ENCODE peak calls at places on chromosomes 11 and 22, in eight cellular contexts. One of them, this sample, is unnamed.

GRCh38 chr11:11977206-11977938 is 31.1 kb downstream of the DKK3 start:
- DNase-seq in NCI-H345: no peak
- DNase-seq in sciatic nerve: no peak
- DNase-seq in ACHN: peak; percentile 90
- DNase-seq in substantia nigra: no peak
- DNase-seq in lower lobe of right lung: no peak
- DNase-seq in lung microvascular endothelial cell: peak; percentile 95
- DNase-seq in SK-N-SH: no peak
- DNase-seq in this sample: no peak

GRCh38 chr11:78659326-78660319 is 85.0 kb upstream of the NARS2 start:
- DNase-seq in NCI-H345: peak; percentile 53
- DNase-seq in sciatic nerve: no peak
- DNase-seq in ACHN: no peak
- DNase-seq in substantia nigra: no peak
- DNase-seq in lower lobe of right lung: no peak
- DNase-seq in lung microvascular endothelial cell: no peak
- DNase-seq in SK-N-SH: no peak
- DNase-seq in this sample: no peak

GRCh38 chr22:21699643-21700042 is 33.8 kb downstream of the PPIL2 start:
- DNase-seq in NCI-H345: no peak
- DNase-seq in sciatic nerve: no peak
- DNase-seq in ACHN: no peak
- DNase-seq in substantia nigra: no peak
- DNase-seq in lower lobe of right lung: no peak
- DNase-seq in lung microvascular endothelial cell: no peak
- DNase-seq in SK-N-SH: no peak
- DNase-seq in this sample: no peak

GRCh38 chr22:41197046-41197807 is 7.9 kb upstream of the L3MBTL2 start:
- DNase-seq in NCI-H345: peak; percentile 74
- DNase-seq in sciatic nerve: peak; percentile 92
- DNase-seq in ACHN: peak; percentile 69
- DNase-seq in substantia nigra: peak; percentile 86
- DNase-seq in lower lobe of right lung: peak; percentile 89
- DNase-seq in lung microvascular endothelial cell: peak; percentile 62
- DNase-seq in SK-N-SH: peak; percentile 92
- DNase-seq in this sample: peak; percentile 61

GRCh38 chr22:44091021-44091721 is 67.1 kb downstream of the PARVB start:
- DNase-seq in NCI-H345: no peak
- DNase-seq in sciatic nerve: no peak
- DNase-seq in ACHN: peak; percentile 38
- DNase-seq in substantia nigra: no peak
- DNase-seq in lower lobe of right lung: no peak
- DNase-seq in lung microvascular endothelial cell: no peak
- DNase-seq in SK-N-SH: peak; percentile 59
- DNase-seq in this sample: no peak

GRCh38 chr22:35313311-35314121 is 13.8 kb downstream of the TOM1 start:
- DNase-seq in NCI-H345: no peak
- DNase-seq in sciatic nerve: no peak
- DNase-seq in ACHN: peak; percentile 85
- DNase-seq in substantia nigra: no peak
- DNase-seq in lower lobe of right lung: no peak
- DNase-seq in lung microvascular endothelial cell: peak; percentile 96
- DNase-seq in SK-N-SH: no peak
- DNase-seq in this sample: no peak

GRCh38 chr22:28547132-28547842 is 132.4 kb downstream of the TTC28 start:
- DNase-seq in NCI-H345: no peak
- DNase-seq in sciatic nerve: no peak
- DNase-seq in ACHN: no peak
- DNase-seq in substantia nigra: no peak
- DNase-seq in lower lobe of right lung: no peak
- DNase-seq in lung microvascular endothelial cell: peak; percentile 5
- DNase-seq in SK-N-SH: no peak
- DNase-seq in this sample: no peak

GRCh38 chr11:24163146-24163545 is 333.7 kb upstream of the LUZP2 start:
- DNase-seq in NCI-H345: no peak
- DNase-seq in sciatic nerve: no peak
- DNase-seq in ACHN: no peak
- DNase-seq in substantia nigra: no peak
- DNase-seq in lower lobe of right lung: no peak
- DNase-seq in lung microvascular endothelial cell: no peak
- DNase-seq in SK-N-SH: no peak
- DNase-seq in this sample: no peak

GRCh38 chr11:62592216-62592815 is 993 bp upstream of the TUT1 start:
- DNase-seq in NCI-H345: no peak
- DNase-seq in sciatic nerve: no peak
- DNase-seq in ACHN: no peak
- DNase-seq in substantia nigra: no peak
- DNase-seq in lower lobe of right lung: no peak
- DNase-seq in lung microvascular endothelial cell: no peak
- DNase-seq in SK-N-SH: no peak
- DNase-seq in this sample: no peak

GRCh38 chr11:131888230-131888826 is 517.9 kb downstream of the NTM start:
- DNase-seq in NCI-H345: no peak
- DNase-seq in sciatic nerve: no peak
- DNase-seq in ACHN: peak; percentile 68
- DNase-seq in substantia nigra: no peak
- DNase-seq in lower lobe of right lung: no peak
- DNase-seq in lung microvascular endothelial cell: peak; percentile 86
- DNase-seq in SK-N-SH: no peak
- DNase-seq in this sample: no peak

GRCh38 chr22:23565942-23566715 is 14.0 kb downstream of the IGLL1 start:
- DNase-seq in NCI-H345: peak; percentile 31
- DNase-seq in sciatic nerve: no peak
- DNase-seq in ACHN: no peak
- DNase-seq in substantia nigra: no peak
- DNase-seq in lower lobe of right lung: no peak
- DNase-seq in lung microvascular endothelial cell: no peak
- DNase-seq in SK-N-SH: peak; percentile 90
- DNase-seq in this sample: no peak

GRCh38 chr11:117193130-117194020 is 5.8 kb upstream of the TAGLN start:
- DNase-seq in NCI-H345: no peak
- DNase-seq in sciatic nerve: no peak
- DNase-seq in ACHN: no peak
- DNase-seq in substantia nigra: no peak
- DNase-seq in lower lobe of right lung: peak; percentile 38
- DNase-seq in lung microvascular endothelial cell: no peak
- DNase-seq in SK-N-SH: no peak
- DNase-seq in this sample: no peak

GRCh38 chr11:6414874-6415328 is 4.0 kb downstream of the APBB1 start:
- DNase-seq in NCI-H345: no peak
- DNase-seq in sciatic nerve: no peak
- DNase-seq in ACHN: no peak
- DNase-seq in substantia nigra: no peak
- DNase-seq in lower lobe of right lung: no peak
- DNase-seq in lung microvascular endothelial cell: no peak
- DNase-seq in SK-N-SH: no peak
- DNase-seq in this sample: no peak

GRCh38 chr11:72831521-72832300 is 17.5 kb downstream of the ATG16L2 start:
- DNase-seq in NCI-H345: peak; percentile 79
- DNase-seq in sciatic nerve: peak; percentile 90
- DNase-seq in ACHN: peak; percentile 70
- DNase-seq in substantia nigra: peak; percentile 82
- DNase-seq in lower lobe of right lung: peak; percentile 85
- DNase-seq in lung microvascular endothelial cell: peak; percentile 81
- DNase-seq in SK-N-SH: peak; percentile 88
- DNase-seq in this sample: peak; percentile 62

GRCh38 chr22:50252081-50253045 is 1.3 kb upstream of the HDAC10 start:
- DNase-seq in NCI-H345: peak; percentile 35
- DNase-seq in sciatic nerve: peak; percentile 85
- DNase-seq in ACHN: peak; percentile 65
- DNase-seq in substantia nigra: no peak
- DNase-seq in lower lobe of right lung: peak; percentile 83
- DNase-seq in lung microvascular endothelial cell: peak; percentile 74
- DNase-seq in SK-N-SH: peak; percentile 83
- DNase-seq in this sample: peak; percentile 59

GRCh38 chr22:46754110-46754799 is 8.2 kb upstream of the TBC1D22A start:
- DNase-seq in NCI-H345: no peak
- DNase-seq in sciatic nerve: peak; percentile 89
- DNase-seq in ACHN: peak; percentile 89
- DNase-seq in substantia nigra: no peak
- DNase-seq in lower lobe of right lung: peak; percentile 90
- DNase-seq in lung microvascular endothelial cell: peak; percentile 99
- DNase-seq in SK-N-SH: peak; percentile 68
- DNase-seq in this sample: no peak

GRCh38 chr11:36288442-36289225 is 590 bp downstream of the COMMD9 start:
- DNase-seq in NCI-H345: no peak
- DNase-seq in sciatic nerve: no peak
- DNase-seq in ACHN: no peak
- DNase-seq in substantia nigra: no peak
- DNase-seq in lower lobe of right lung: no peak
- DNase-seq in lung microvascular endothelial cell: no peak
- DNase-seq in SK-N-SH: peak; percentile 21
- DNase-seq in this sample: no peak

GRCh38 chr11:106950067-106950491 is 68.2 kb downstream of the GUCY1A2 start:
- DNase-seq in NCI-H345: peak; percentile 48
- DNase-seq in sciatic nerve: no peak
- DNase-seq in ACHN: no peak
- DNase-seq in substantia nigra: no peak
- DNase-seq in lower lobe of right lung: no peak
- DNase-seq in lung microvascular endothelial cell: no peak
- DNase-seq in SK-N-SH: no peak
- DNase-seq in this sample: no peak

GRCh38 chr22:25482868-25483639 is 81.4 kb upstream of the GRK3 start:
- DNase-seq in NCI-H345: no peak
- DNase-seq in sciatic nerve: no peak
- DNase-seq in ACHN: no peak
- DNase-seq in substantia nigra: peak; percentile 7
- DNase-seq in lower lobe of right lung: no peak
- DNase-seq in lung microvascular endothelial cell: no peak
- DNase-seq in SK-N-SH: no peak
- DNase-seq in this sample: no peak

GRCh38 chr11:69434341-69434960 is 47.0 kb upstream of the LINC01488 start:
- DNase-seq in NCI-H345: no peak
- DNase-seq in sciatic nerve: no peak
- DNase-seq in ACHN: no peak
- DNase-seq in substantia nigra: no peak
- DNase-seq in lower lobe of right lung: peak; percentile 30
- DNase-seq in lung microvascular endothelial cell: no peak
- DNase-seq in SK-N-SH: no peak
- DNase-seq in this sample: no peak

GRCh38 chr22:44920183-44920582 is 89.6 kb downstream of the PHF21B start:
- DNase-seq in NCI-H345: no peak
- DNase-seq in sciatic nerve: peak; percentile 43
- DNase-seq in ACHN: no peak
- DNase-seq in substantia nigra: no peak
- DNase-seq in lower lobe of right lung: peak; percentile 32
- DNase-seq in lung microvascular endothelial cell: no peak
- DNase-seq in SK-N-SH: no peak
- DNase-seq in this sample: no peak

GRCh38 chr11:109641549-109641948 is 219.6 kb downstream of the C11orf87 start:
- DNase-seq in NCI-H345: no peak
- DNase-seq in sciatic nerve: no peak
- DNase-seq in ACHN: peak; percentile 37
- DNase-seq in substantia nigra: no peak
- DNase-seq in lower lobe of right lung: no peak
- DNase-seq in lung microvascular endothelial cell: peak; percentile 49
- DNase-seq in SK-N-SH: no peak
- DNase-seq in this sample: no peak

GRCh38 chr11:86251285-86251830 is 6.8 kb downstream of the EED start:
- DNase-seq in NCI-H345: no peak
- DNase-seq in sciatic nerve: no peak
- DNase-seq in ACHN: no peak
- DNase-seq in substantia nigra: no peak
- DNase-seq in lower lobe of right lung: no peak
- DNase-seq in lung microvascular endothelial cell: no peak
- DNase-seq in SK-N-SH: no peak
- DNase-seq in this sample: no peak